ENCODE peak calls at places on chromosomes 11 and 22, in seven cellular contexts. M, F, V, P, D, O and G are unnamed samples.
A peak's percentile ranks its signal among the peaks of the same experiment; 100 is the strongest.

GRCh38 chr11:45212566-45213315 is 66.3 kb downstream of the PRDM11 start:
- DNase-seq in M (no peak), F (no peak), V (no peak), P (no peak), D (no peak), O (no peak), G (peak; percentile 72)

GRCh38 chr22:46173152-46173551 is 22.8 kb downstream of the PPARA start:
- DNase-seq in M (no peak), F (no peak), V (no peak), P (no peak), D (no peak), O (no peak), G (no peak)

GRCh38 chr11:68942751-68943271 is 38.0 kb downstream of the MRGPRD start:
- DNase-seq in M (no peak), F (no peak), V (no peak), P (no peak), D (no peak), O (no peak), G (no peak)

GRCh38 chr11:68030318-68031135 is at the start of gene NDUFS8:
- DNase-seq in M (peak; percentile 98), F (peak; percentile 90), V (peak; percentile 97), P (peak; percentile 95), D (peak; percentile 97), O (peak; percentile 88), G (peak; percentile 97)

GRCh38 chr11:123594188-123594901 is 60.1 kb downstream of the SCN3B start:
- DNase-seq in M (no peak), F (no peak), V (no peak), P (no peak), D (no peak), O (no peak), G (no peak)

GRCh38 chr11:96061730-96062524 is 138.0 kb upstream of the MTMR2 start:
- DNase-seq in M (no peak), F (no peak), V (no peak), P (no peak), D (no peak), O (no peak), G (no peak)

GRCh38 chr11:3738241-3738640 is 59.1 kb downstream of the NUP98 start:
- DNase-seq in M (no peak), F (no peak), V (no peak), P (no peak), D (no peak), O (no peak), G (no peak)

GRCh38 chr11:79438631-79439429 is 2.0 kb downstream of the TENM4 start:
- DNase-seq in M (no peak), F (no peak), V (peak; percentile 42), P (no peak), D (no peak), O (no peak), G (peak; percentile 61)

GRCh38 chr11:123033895-123034294 is 28.0 kb downstream of the HSPA8 start:
- DNase-seq in M (no peak), F (no peak), V (no peak), P (no peak), D (no peak), O (no peak), G (no peak)

GRCh38 chr22:22479999-22480532 is 28.5 kb downstream of the ZNF280B start:
- DNase-seq in M (no peak), F (no peak), V (no peak), P (no peak), D (no peak), O (no peak), G (no peak)

GRCh38 chr22:39078329-39078728 is 1.3 kb downstream of the APOBEC3G start:
- DNase-seq in M (no peak), F (no peak), V (no peak), P (no peak), D (no peak), O (no peak), G (no peak)

GRCh38 chr22:34866501-34867171 is 199.3 kb upstream of the ISX start:
- DNase-seq in M (no peak), F (no peak), V (no peak), P (no peak), D (no peak), O (no peak), G (no peak)

GRCh38 chr11:46392421-46393230 is 1.1 kb upstream of the CHRM4 start:
- DNase-seq in M (peak; percentile 39), F (peak; percentile 85), V (peak; percentile 70), P (peak; percentile 56), D (peak; percentile 85), O (peak; percentile 86), G (peak; percentile 94)

GRCh38 chr11:121762820-121763219 is 310.1 kb upstream of the SORL1-AS1 start:
- DNase-seq in M (peak; percentile 36), F (no peak), V (peak; percentile 23), P (no peak), D (no peak), O (no peak), G (peak; percentile 51)

GRCh38 chr22:37173709-37174108 is 14.3 kb downstream of the C1QTNF6 start:
- DNase-seq in M (no peak), F (no peak), V (no peak), P (no peak), D (no peak), O (no peak), G (no peak)

GRCh38 chr11:21537980-21538379 is 654.9 kb upstream of the ANO5 start:
- DNase-seq in M (no peak), F (no peak), V (no peak), P (no peak), D (no peak), O (no peak), G (no peak)

GRCh38 chr11:45926001-45926401 is 3.5 kb downstream of the LARGE2 start:
- DNase-seq in M (no peak), F (no peak), V (no peak), P (no peak), D (peak; percentile 2), O (no peak), G (peak; percentile 49)

GRCh38 chr11:87462171-87462570 is 424.4 kb downstream of the TMEM135 start:
- DNase-seq in M (no peak), F (no peak), V (no peak), P (no peak), D (no peak), O (no peak), G (no peak)

GRCh38 chr22:30875481-30876215 is 92.9 kb downstream of the MORC2 start:
- DNase-seq in M (no peak), F (no peak), V (peak; percentile 75), P (no peak), D (no peak), O (no peak), G (peak; percentile 28)

GRCh38 chr11:102799656-102800339 is 1.8 kb upstream of the MMP1 start:
- DNase-seq in M (no peak), F (no peak), V (no peak), P (no peak), D (no peak), O (no peak), G (no peak)

GRCh38 chr11:86874314-86875056 is 74.1 kb downstream of the PRSS23 start:
- DNase-seq in M (no peak), F (no peak), V (no peak), P (no peak), D (no peak), O (no peak), G (no peak)

GRCh38 chr11:13141731-13142724 is 132.9 kb downstream of the RASSF10 start:
- DNase-seq in M (no peak), F (no peak), V (no peak), P (no peak), D (no peak), O (no peak), G (no peak)

GRCh38 chr11:3934658-3935057 is 79.2 kb downstream of the STIM1 start:
- DNase-seq in M (no peak), F (no peak), V (no peak), P (no peak), D (no peak), O (no peak), G (no peak)

GRCh38 chr22:45144928-45145327 is 18.8 kb upstream of the NUP50 start:
- DNase-seq in M (no peak), F (no peak), V (no peak), P (no peak), D (no peak), O (no peak), G (no peak)

GRCh38 chr11:90757851-90758494 is 535.1 kb upstream of the CHORDC1 start:
- DNase-seq in M (no peak), F (no peak), V (no peak), P (no peak), D (no peak), O (no peak), G (no peak)

GRCh38 chr11:78860720-78861422 is 286.2 kb upstream of the NARS2 start:
- DNase-seq in M (peak; percentile 16), F (no peak), V (no peak), P (no peak), D (no peak), O (no peak), G (no peak)

GRCh38 chr22:42022162-42022847 is 23.7 kb downstream of the WBP2NL start:
- DNase-seq in M (no peak), F (no peak), V (no peak), P (no peak), D (no peak), O (no peak), G (no peak)

GRCh38 chr11:7246179-7246578 is 5.5 kb upstream of the SYT9 start:
- DNase-seq in M (no peak), F (no peak), V (no peak), P (no peak), D (no peak), O (no peak), G (no peak)

GRCh38 chr11:2886191-2886894 is 768 bp upstream of the CDKN1C start:
- DNase-seq in M (no peak), F (peak; percentile 63), V (peak; percentile 50), P (no peak), D (no peak), O (peak; percentile 56), G (peak; percentile 88)

GRCh38 chr22:41217553-41218157 is 12.5 kb downstream of the L3MBTL2 start:
- DNase-seq in M (no peak), F (peak; percentile 50), V (peak; percentile 73), P (no peak), D (peak; percentile 44), O (no peak), G (peak; percentile 70)

GRCh38 chr11:80118071-80118470 is 677.2 kb upstream of the TENM4 start:
- DNase-seq in M (no peak), F (peak; percentile 1), V (no peak), P (no peak), D (no peak), O (no peak), G (no peak)

GRCh38 chr11:121881806-121882205 is 234.2 kb downstream of the BLID start:
- DNase-seq in M (no peak), F (no peak), V (no peak), P (no peak), D (no peak), O (no peak), G (no peak)